ENCODE peak calls at places on chromosomes 11 and 22, in ten cellular contexts. P is fibroblast of pulmonary artery; V is NCI-H774; E is colonic mucosa; G is upper lobe of left lung; B is HCT116; T is AML-193; R is kidney tubule cell; H is stimulated activated CD8-positive, alpha-beta memory T cell treated with anti-CD3 and anti-CD28 coated beads, Interleukin-4, amount 100 ng/mL, for 1 hour; D is midbrain. L is an unnamed sample.
A peak's percentile ranks its signal among the peaks of the same experiment; 100 is the strongest.

GRCh38 chr22:28670691-28671261 is 8.9 kb downstream of the TTC28 start:
- DNase-seq in G (no peak), P (no peak), H (no peak), D (no peak), B (no peak), T (no peak), E (no peak), V (no peak), R (no peak), L (no peak)

GRCh38 chr11:29293825-29294224 is 723.0 kb downstream of the KCNA4 start:
- DNase-seq in B (peak; percentile 18), E (no peak), H (no peak), G (no peak), D (no peak), P (peak; percentile 77), V (no peak), R (peak; percentile 67), T (no peak), L (peak; percentile 80)

GRCh38 chr11:12079726-12080556 is 30.4 kb upstream of the MICAL2 start:
- DNase-seq in B (peak; percentile 79), G (no peak), E (no peak), V (no peak), D (no peak), H (no peak), P (peak; percentile 96), R (peak; percentile 98), T (no peak), L (peak; percentile 93)

GRCh38 chr11:22430286-22430685 is 92.1 kb downstream of the SLC17A6 start:
- DNase-seq in E (no peak), R (no peak), B (no peak), G (no peak), P (no peak), D (no peak), T (no peak), V (no peak), H (no peak), L (no peak)

GRCh38 chr11:67312187-67313021 is 9.1 kb downstream of the SSH3 start:
- DNase-seq in R (peak; percentile 54), B (no peak), E (peak; percentile 93), H (no peak), P (no peak), D (no peak), V (no peak), T (peak; percentile 46), G (peak; percentile 71), L (no peak)

GRCh38 chr11:124762077-124762623 is at the start of gene ESAM:
- DNase-seq in P (no peak), D (no peak), H (peak; percentile 49), R (peak; percentile 38), G (peak; percentile 80), T (no peak), B (no peak), E (peak; percentile 84), V (peak; percentile 50), L (no peak)

GRCh38 chr11:40722179-40722795 is 737.2 kb downstream of the LRRC4C start:
- DNase-seq in T (no peak), G (no peak), H (no peak), V (no peak), P (peak; percentile 20), B (no peak), D (no peak), E (no peak), R (peak; percentile 61), L (no peak)

GRCh38 chr11:95398437-95399112 is 167.6 kb upstream of the SESN3 start:
- DNase-seq in B (no peak), H (no peak), G (no peak), P (peak; percentile 6), E (no peak), T (no peak), R (no peak), V (no peak), D (no peak), L (no peak)

GRCh38 chr22:28792491-28793383 is 7.6 kb downstream of the XBP1 start:
- DNase-seq in H (no peak), T (no peak), V (no peak), B (no peak), D (no peak), G (no peak), P (no peak), E (no peak), R (no peak), L (no peak)

GRCh38 chr11:118437046-118437735 is 899 bp downstream of the KMT2A start:
- DNase-seq in T (no peak), B (no peak), D (peak; percentile 9), E (peak; percentile 64), V (peak; percentile 21), H (peak; percentile 13), P (no peak), G (peak; percentile 53), R (peak; percentile 43), L (peak; percentile 44)

GRCh38 chr22:38239101-38239761 is 33.6 kb downstream of the TMEM184B start:
- DNase-seq in G (peak; percentile 73), B (no peak), P (peak; percentile 83), R (peak; percentile 87), V (no peak), D (peak; percentile 89), H (no peak), T (no peak), E (no peak), L (no peak)

GRCh38 chr11:92511522-92512203 is 287.0 kb downstream of the FAT3 start:
- DNase-seq in V (no peak), H (no peak), D (no peak), B (no peak), P (no peak), T (no peak), R (no peak), G (no peak), E (no peak), L (no peak)

GRCh38 chr22:39996732-39997131 is 2.0 kb downstream of the FAM83F start:
- DNase-seq in G (no peak), R (peak; percentile 23), D (no peak), V (no peak), P (no peak), H (no peak), B (no peak), T (no peak), E (no peak), L (peak; percentile 13)

GRCh38 chr11:65503923-65504670 is 5.3 kb downstream of the MALAT1 start:
- DNase-seq in G (no peak), V (no peak), D (no peak), R (peak; percentile 65), H (no peak), B (no peak), E (no peak), T (no peak), P (peak; percentile 79), L (no peak)

GRCh38 chr11:63589000-63589399 is 25.2 kb downstream of the PLAAT3 start:
- DNase-seq in E (no peak), V (no peak), B (no peak), T (no peak), H (no peak), G (no peak), R (no peak), D (no peak), P (no peak), L (no peak)